ENCODE peak calls at places on chromosome 22, in six cellular contexts. I is EL; K is effector memory CD8-positive, alpha-beta T cell; M is thyroid gland; U is GF-D8; N is fibroblast of lung. E is an unnamed sample.

GRCh38 chr22:20979243-20979809 is 2.8 kb upstream of the LZTR1 start:
- DNase-seq in N (peak), M (peak), I (peak), K (peak), U (no peak), E (peak)

GRCh38 chr22:26891431-26891830 is 234.0 kb downstream of the MIAT start:
- DNase-seq in I (no peak), K (no peak), U (no peak), M (no peak), N (peak), E (no peak)

GRCh38 chr22:26590525-26590858 is 560 bp upstream of the TPST2 start:
- DNase-seq in M (no peak), N (peak), K (no peak), U (peak), I (peak), E (no peak)

GRCh38 chr22:44256860-44257560 is 55.7 kb downstream of the SHISAL1 start:
- DNase-seq in N (no peak), U (no peak), I (no peak), M (no peak), K (no peak), E (no peak)

GRCh38 chr22:39972656-39973055 is 12.5 kb downstream of the TMA7B start:
- DNase-seq in N (no peak), U (no peak), K (no peak), M (no peak), I (no peak), E (no peak)

GRCh38 chr22:26722159-26722558 is 64.8 kb downstream of the MIAT start:
- DNase-seq in I (peak), N (peak), M (no peak), U (no peak), K (no peak), E (no peak)

GRCh38 chr22:37904572-37905533 is 1.2 kb upstream of the MICALL1 start:
- DNase-seq in U (no peak), I (peak), N (peak), M (peak), K (no peak), E (no peak)

GRCh38 chr22:27766679-27767078 is 34.9 kb downstream of the MN1 start:
- DNase-seq in N (no peak), I (no peak), M (no peak), U (no peak), K (no peak), E (no peak)

GRCh38 chr22:50016988-50017700 is 4.6 kb upstream of the IL17REL start:
- DNase-seq in I (peak), M (no peak), N (peak), K (no peak), U (no peak), E (no peak)

E was measured in T47D.